ENCODE peak calls at places on chromosomes 16 and 17, in ten cellular contexts. M, H, V, P, S, F, Z, I, A and B are unnamed samples.

GRCh38 chr17:60318830-60319229 is 73.1 kb downstream of the USP32 start:
- DNase-seq in M (no peak), H (no peak), V (no peak), P (no peak), S (no peak), F (no peak), Z (no peak), I (no peak), A (no peak), B (no peak)

GRCh38 chr16:1071561-1072225 is 854 bp upstream of the SSTR5 start:
- DNase-seq in M (no peak), H (no peak), V (no peak), P (no peak), S (no peak), F (no peak), Z (no peak), I (no peak), A (no peak), B (no peak)

GRCh38 chr17:75477493-75477862 is 21.0 kb downstream of the TMEM94 start:
- DNase-seq in M (no peak), H (no peak), V (no peak), P (no peak), S (no peak), F (no peak), Z (no peak), I (no peak), A (no peak), B (no peak)

GRCh38 chr16:75310541-75310940 is 59.1 kb upstream of the BCAR1 start:
- DNase-seq in M (no peak), H (no peak), V (no peak), P (no peak), S (no peak), F (no peak), Z (no peak), I (no peak), A (no peak), B (no peak)

GRCh38 chr17:82396601-82397435 is 21.3 kb upstream of the HEXD start:
- DNase-seq in M (no peak), H (peak; percentile 79), V (peak; percentile 33), P (no peak), S (no peak), F (no peak), Z (no peak), I (no peak), A (no peak), B (no peak)

GRCh38 chr16:83908798-83909197 is 9.9 kb downstream of the MLYCD start:
- DNase-seq in M (no peak), H (no peak), V (no peak), P (no peak), S (no peak), F (no peak), Z (no peak), I (no peak), A (no peak), B (no peak)

GRCh38 chr16:50601341-50601740 is 53.1 kb downstream of the NKD1 start:
- DNase-seq in M (no peak), H (no peak), V (no peak), P (no peak), S (no peak), F (no peak), Z (no peak), I (no peak), A (no peak), B (no peak)

GRCh38 chr17:75344664-75345063 is 55.4 kb upstream of the SLC25A19 start:
- DNase-seq in M (no peak), H (no peak), V (no peak), P (peak; percentile 26), S (no peak), F (no peak), Z (no peak), I (no peak), A (no peak), B (no peak)

GRCh38 chr16:65838001-65838400 is 528.5 kb upstream of the CDH5 start:
- DNase-seq in M (no peak), H (no peak), V (no peak), P (no peak), S (no peak), F (no peak), Z (no peak), I (no peak), A (no peak), B (no peak)

GRCh38 chr17:79174905-79175856 is 100.6 kb downstream of the ENGASE start:
- DNase-seq in M (no peak), H (no peak), V (no peak), P (no peak), S (no peak), F (no peak), Z (no peak), I (no peak), A (no peak), B (no peak)

GRCh38 chr16:31423801-31424200 is 4.4 kb downstream of the COX6A2 start:
- DNase-seq in M (no peak), H (no peak), V (no peak), P (no peak), S (no peak), F (no peak), Z (no peak), I (no peak), A (no peak), B (no peak)

GRCh38 chr16:58054289-58054688 is 28.7 kb downstream of the MMP15 start:
- DNase-seq in M (no peak), H (no peak), V (no peak), P (no peak), S (no peak), F (no peak), Z (no peak), I (no peak), A (no peak), B (no peak)

GRCh38 chr16:65121870-65122723 is at the start of gene CDH11:
- DNase-seq in M (peak; percentile 29), H (peak; percentile 84), V (peak; percentile 53), P (no peak), S (peak; percentile 91), F (no peak), Z (peak; percentile 46), I (peak; percentile 83), A (peak; percentile 86), B (no peak)

GRCh38 chr17:44097110-44097810 is 26.2 kb downstream of the HDAC5 start:
- DNase-seq in M (no peak), H (peak; percentile 53), V (peak; percentile 48), P (peak; percentile 56), S (no peak), F (no peak), Z (no peak), I (no peak), A (no peak), B (no peak)

GRCh38 chr17:29933379-29933778 is 3.4 kb upstream of the SSH2 start:
- DNase-seq in M (no peak), H (peak; percentile 16), V (no peak), P (peak; percentile 21), S (no peak), F (no peak), Z (no peak), I (no peak), A (no peak), B (no peak)
- TF ChIP-seq CTCF in M (no peak), H (peak; percentile 58), V (peak; percentile 60), P (peak; percentile 62), S (no peak), F (no peak), Z (peak; percentile 62), I (no peak), A (no peak), B (no peak)

DNA sequence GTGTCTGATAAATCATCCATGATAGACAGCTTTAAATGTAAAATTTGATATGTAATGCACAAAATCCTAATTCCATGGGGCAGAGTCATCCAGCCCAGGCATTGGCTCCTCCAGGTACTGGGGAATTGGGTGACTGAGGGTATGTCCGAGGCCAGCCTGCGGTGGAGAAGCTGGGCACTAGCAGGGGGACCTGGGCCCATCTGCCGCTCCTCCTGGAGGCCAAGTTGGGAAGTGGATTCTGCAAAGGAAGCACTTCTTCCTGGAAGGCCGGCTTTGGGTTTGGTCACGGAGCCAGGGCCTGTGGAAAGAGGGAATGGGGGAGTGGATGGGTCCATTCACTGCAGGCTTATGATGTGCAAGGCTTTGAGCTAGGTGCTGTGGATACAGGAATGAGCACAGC is 85.8 kb downstream of the GNAO1 start:
- DNase-seq in M (no peak), H (no peak), V (no peak), P (no peak), S (no peak), F (no peak), Z (no peak), I (no peak), A (no peak), B (no peak)
- TF ChIP-seq CTCF in M (peak; percentile 43), H (peak; percentile 65), V (peak; percentile 27), P (peak; percentile 31), S (no peak), F (no peak), Z (no peak), I (no peak), A (peak; percentile 67), B (no peak)

GRCh38 chr16:88934066-88934667 is 42.8 kb downstream of the CBFA2T3 start:
- DNase-seq in M (no peak), H (no peak), V (no peak), P (no peak), S (no peak), F (no peak), Z (no peak), I (no peak), A (no peak), B (no peak)

GRCh38 chr16:88936913-88937666 is 39.9 kb downstream of the CBFA2T3 start:
- DNase-seq in M (no peak), H (no peak), V (no peak), P (no peak), S (no peak), F (no peak), Z (no peak), I (no peak), A (no peak), B (no peak)

GRCh38 chr16:88938933-88939813 is 37.8 kb downstream of the CBFA2T3 start:
- DNase-seq in M (no peak), H (no peak), V (no peak), P (no peak), S (no peak), F (no peak), Z (no peak), I (no peak), A (no peak), B (no peak)

GRCh38 chr16:88938119-88938932 is 38.7 kb downstream of the CBFA2T3 start:
- DNase-seq in M (no peak), H (no peak), V (no peak), P (no peak), S (no peak), F (no peak), Z (no peak), I (no peak), A (no peak), B (no peak)

GRCh38 chr16:88936008-88936912 is 40.7 kb downstream of the CBFA2T3 start:
- DNase-seq in M (no peak), H (no peak), V (no peak), P (no peak), S (no peak), F (no peak), Z (no peak), I (no peak), A (no peak), B (no peak)
- TF ChIP-seq CTCF in M (no peak), H (no peak), V (no peak), P (no peak), S (no peak), F (no peak), Z (peak; percentile 21), I (no peak), A (no peak), B (no peak)

DNA sequence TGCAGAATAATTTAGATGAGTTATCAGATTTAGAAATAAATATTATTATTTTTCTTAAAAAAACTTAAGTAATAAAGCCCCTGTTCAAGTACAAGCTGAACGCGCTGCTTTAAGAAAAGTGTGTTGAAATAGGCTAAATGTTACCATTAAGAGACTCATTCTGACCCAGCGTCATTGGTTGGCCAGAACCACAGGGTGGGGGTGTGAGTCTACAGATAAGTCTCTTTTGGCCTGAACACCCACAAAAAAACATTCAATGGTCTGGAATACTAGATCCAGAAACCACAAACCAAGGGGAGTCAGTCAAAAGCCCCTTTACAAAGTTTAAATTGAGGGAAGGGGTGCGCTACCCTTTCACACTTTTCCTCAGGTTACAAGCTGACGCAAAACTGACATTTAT is 776.1 kb downstream of the KCNJ2 start:
- DNase-seq in M (no peak), H (no peak), V (no peak), P (no peak), S (no peak), F (no peak), Z (no peak), I (no peak), A (no peak), B (no peak)
- TF ChIP-seq CTCF in M (no peak), H (no peak), V (no peak), P (no peak), S (no peak), F (no peak), Z (peak; percentile 21), I (no peak), A (no peak), B (no peak)